ENCODE peak calls at places on chromosome 9, in six cellular contexts. D is K562, C is HepG2, F is A549, X is SK-N-SH, A is GM12878. T is an unnamed sample.
A peak's percentile ranks its signal among the peaks of the same experiment; 100 is the strongest.

GRCh38 chr9:121718063-121718462 is 66.6 kb downstream of the DAB2IP start:
- DNase-seq in A (no peak), D (no peak), C (no peak), X (peak; percentile 81), F (no peak), T (peak; percentile 65)

GRCh38 chr9:109451311-109452025 is 46.6 kb downstream of the PTPN3 start:
- DNase-seq in X (no peak), F (no peak), A (no peak), D (no peak), C (peak; percentile 16), T (no peak)

GRCh38 chr9:19420877-19421276 is 12.1 kb downstream of the ACER2 start:
- DNase-seq in D (no peak), X (no peak), A (no peak), F (no peak), C (no peak), T (no peak)

GRCh38 chr9:122007837-122008236 is 85.3 kb downstream of the TTLL11 start:
- DNase-seq in X (no peak), F (no peak), D (no peak), A (no peak), C (no peak), T (no peak)

GRCh38 chr9:71766663-71767062 is 1.6 kb downstream of the CEMIP2 start:
- DNase-seq in X (no peak), D (no peak), C (peak; percentile 87), A (peak; percentile 9), F (no peak), T (no peak)

GRCh38 chr9:71859939-71860338 is 51.1 kb downstream of the ABHD17B start:
- DNase-seq in D (no peak), X (no peak), A (no peak), F (peak; percentile 10), C (no peak), T (no peak)

GRCh38 chr9:134403682-134404301 is 77.5 kb downstream of the RXRA start:
- DNase-seq in D (peak; percentile 57), A (no peak), X (no peak), C (no peak), F (no peak), T (peak; percentile 87)

GRCh38 chr9:21015122-21015815 is 16.2 kb downstream of the HACD4 start:
- DNase-seq in C (no peak), F (no peak), D (no peak), A (no peak), X (no peak), T (peak; percentile 34)

GRCh38 chr9:127444283-127444920 is 6.8 kb downstream of the RPL12 start:
- DNase-seq in A (no peak), D (peak; percentile 17), X (no peak), F (peak; percentile 53), C (no peak), T (no peak)

GRCh38 chr9:91074866-91075265 is 273.2 kb downstream of the SYK start:
- DNase-seq in D (no peak), A (no peak), F (no peak), X (no peak), C (no peak), T (no peak)

GRCh38 chr9:107228648-107229047 is 54.4 kb upstream of the RAD23B start:
- DNase-seq in D (no peak), F (no peak), X (no peak), A (no peak), C (no peak), T (no peak)

GRCh38 chr9:135536166-135536565 is 9.8 kb upstream of the OBP2A start:
- DNase-seq in A (no peak), C (no peak), X (no peak), D (no peak), F (no peak), T (peak; percentile 34)

GRCh38 chr9:91362212-91362611 is 494 bp upstream of the AUH start:
- DNase-seq in A (no peak), X (no peak), D (no peak), F (no peak), C (no peak), T (no peak)

GRCh38 chr9:26744362-26744965 is 148.1 kb downstream of the CAAP1 start:
- DNase-seq in D (peak; percentile 7), X (no peak), C (peak; percentile 14), F (peak; percentile 45), A (no peak), T (peak; percentile 38)

GRCh38 chr9:132919609-132920268 is 24.7 kb downstream of the TSC1 start:
- DNase-seq in F (no peak), X (no peak), C (no peak), A (no peak), D (no peak), T (no peak)

GRCh38 chr9:93083592-93084470 is 12.2 kb upstream of the CARD19 start:
- DNase-seq in C (no peak), X (peak; percentile 3), D (no peak), F (no peak), A (no peak), T (no peak)

GRCh38 chr9:129380961-129381401 is 202.9 kb upstream of the IER5L start:
- DNase-seq in F (no peak), A (no peak), X (no peak), C (no peak), D (no peak), T (no peak)

GRCh38 chr9:4837768-4838546 is 45.2 kb downstream of the RCL1 start:
- DNase-seq in A (no peak), F (no peak), C (peak; percentile 81), X (no peak), D (no peak), T (peak; percentile 93)

DNA sequence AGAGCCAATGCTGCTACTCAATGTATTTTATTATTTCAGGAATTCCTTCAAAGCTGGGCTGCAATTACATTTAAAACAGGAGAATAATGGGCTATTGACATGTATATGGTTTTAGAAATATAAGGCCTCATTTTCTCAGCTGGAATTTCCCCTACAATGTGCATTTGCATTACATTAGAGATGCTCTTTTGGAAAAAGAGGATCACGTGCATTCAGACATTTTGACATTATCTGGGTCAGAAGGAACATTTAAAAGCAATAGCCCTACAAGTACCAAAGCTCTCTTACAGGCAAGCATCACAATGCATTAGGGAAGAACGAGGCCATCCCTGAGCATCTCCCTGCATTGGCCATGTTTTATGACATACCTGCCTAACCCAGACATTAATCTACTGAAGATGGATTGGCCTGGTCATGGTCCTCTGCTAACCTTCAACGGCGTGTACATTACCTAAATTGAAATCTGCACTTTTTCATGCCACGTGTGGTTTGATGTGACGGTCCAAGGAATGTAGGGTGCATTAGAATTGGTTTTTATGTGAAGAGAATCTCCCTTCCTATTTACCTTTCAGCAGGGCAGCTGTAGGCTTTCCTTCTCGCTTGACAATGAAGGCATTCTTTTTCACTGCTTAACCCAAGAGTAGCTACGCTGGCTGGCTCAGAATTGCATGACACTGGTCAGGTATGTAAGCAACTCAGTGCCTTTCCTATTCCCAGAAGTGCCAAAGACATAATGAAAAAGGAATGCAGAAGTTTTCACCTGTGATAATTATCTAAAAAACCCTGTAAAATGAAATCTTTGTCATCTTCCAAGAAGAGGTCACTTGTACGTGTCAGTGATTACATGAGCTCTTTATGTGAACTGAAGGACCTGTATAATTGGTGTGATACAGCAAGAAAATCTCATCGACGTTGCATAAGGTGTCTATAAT is 212.3 kb upstream of the MPDZ start:
- DNase-seq in F (no peak), D (no peak), C (no peak), X (no peak), A (no peak), T (no peak)
- TF ChIP-seq SMC3 in F (no peak), D (no peak), C (no peak), X (no peak), A (no peak), T (no peak)

DNA sequence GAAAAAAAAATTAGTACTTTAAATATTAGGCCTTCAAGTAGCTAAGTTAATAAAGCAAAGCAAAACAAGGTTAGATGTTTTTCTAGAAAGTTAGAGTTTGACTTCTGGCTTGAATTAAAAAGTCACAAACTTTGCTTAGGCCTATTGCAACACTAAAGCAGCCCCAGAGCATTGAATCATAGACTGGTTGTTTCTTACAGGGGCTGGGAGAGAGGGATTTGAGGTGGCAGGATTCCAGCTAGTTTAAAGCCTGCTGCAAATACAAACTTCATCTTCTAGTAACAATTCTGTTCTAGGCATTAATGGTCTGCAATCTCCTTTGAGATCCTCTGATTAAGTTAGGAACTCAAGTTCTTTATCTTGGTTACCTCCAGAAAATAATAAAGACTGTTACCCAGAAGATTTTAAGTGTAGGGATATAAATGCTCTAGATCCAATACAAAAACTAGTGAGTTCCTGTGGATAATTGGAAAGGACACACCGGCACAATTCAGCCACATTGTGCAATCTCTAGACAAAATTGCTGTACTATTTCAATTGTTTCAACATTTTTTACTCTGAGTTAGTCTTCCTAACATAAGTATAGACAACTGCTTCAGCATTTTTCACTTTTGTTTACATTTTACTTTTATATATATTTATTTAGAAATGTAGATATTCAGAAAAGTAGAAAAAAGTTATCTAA is 12.6 kb downstream of the OR13C5 start:
- DNase-seq in C (no peak), A (no peak), F (no peak), D (no peak), X (no peak), T (no peak)
- TF ChIP-seq SMC3 in C (no peak), A (no peak), F (no peak), D (no peak), X (no peak), T (no peak)

DNA sequence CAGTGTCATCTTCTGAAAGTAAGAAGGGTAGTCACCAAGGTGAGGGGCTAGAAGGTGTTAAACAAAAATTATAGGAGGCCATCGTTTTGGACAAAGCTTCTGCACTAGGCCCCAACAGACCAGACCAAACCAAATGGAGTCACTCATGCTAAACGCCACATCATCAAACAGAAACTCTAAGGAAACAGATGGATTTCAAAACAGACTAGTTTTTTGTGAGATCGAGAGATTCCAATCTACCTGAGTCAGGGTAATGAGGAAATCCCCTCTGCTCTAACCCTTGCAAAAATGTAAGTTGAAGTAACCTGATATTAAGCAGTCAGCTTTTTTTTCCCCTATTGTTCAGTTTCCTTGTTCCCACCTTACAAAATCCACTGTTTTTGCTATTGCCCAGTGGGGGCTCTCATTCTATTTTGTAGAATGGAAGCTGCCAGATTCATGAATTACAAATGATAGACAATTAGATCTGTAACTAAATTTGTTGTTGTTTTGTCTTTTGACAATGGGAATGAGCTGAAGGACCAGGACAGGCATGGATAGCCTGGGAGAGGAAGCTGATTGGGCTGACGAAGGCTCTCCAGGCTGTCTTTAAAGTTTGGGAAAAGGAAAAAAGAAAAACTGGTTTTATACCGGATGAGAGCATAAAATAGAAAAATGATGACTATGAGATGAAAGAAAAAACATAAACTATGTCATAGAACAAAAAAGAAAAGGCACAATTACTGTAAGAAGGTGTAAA is 94.7 kb upstream of the ADAMTSL1 start:
- DNase-seq in D (no peak), A (no peak), F (peak; percentile 48), C (no peak), X (no peak), T (peak; percentile 97)
- TF ChIP-seq SMC3 in D (no peak), A (no peak), F (no peak), C (no peak), X (no peak), T (no peak)

DNA sequence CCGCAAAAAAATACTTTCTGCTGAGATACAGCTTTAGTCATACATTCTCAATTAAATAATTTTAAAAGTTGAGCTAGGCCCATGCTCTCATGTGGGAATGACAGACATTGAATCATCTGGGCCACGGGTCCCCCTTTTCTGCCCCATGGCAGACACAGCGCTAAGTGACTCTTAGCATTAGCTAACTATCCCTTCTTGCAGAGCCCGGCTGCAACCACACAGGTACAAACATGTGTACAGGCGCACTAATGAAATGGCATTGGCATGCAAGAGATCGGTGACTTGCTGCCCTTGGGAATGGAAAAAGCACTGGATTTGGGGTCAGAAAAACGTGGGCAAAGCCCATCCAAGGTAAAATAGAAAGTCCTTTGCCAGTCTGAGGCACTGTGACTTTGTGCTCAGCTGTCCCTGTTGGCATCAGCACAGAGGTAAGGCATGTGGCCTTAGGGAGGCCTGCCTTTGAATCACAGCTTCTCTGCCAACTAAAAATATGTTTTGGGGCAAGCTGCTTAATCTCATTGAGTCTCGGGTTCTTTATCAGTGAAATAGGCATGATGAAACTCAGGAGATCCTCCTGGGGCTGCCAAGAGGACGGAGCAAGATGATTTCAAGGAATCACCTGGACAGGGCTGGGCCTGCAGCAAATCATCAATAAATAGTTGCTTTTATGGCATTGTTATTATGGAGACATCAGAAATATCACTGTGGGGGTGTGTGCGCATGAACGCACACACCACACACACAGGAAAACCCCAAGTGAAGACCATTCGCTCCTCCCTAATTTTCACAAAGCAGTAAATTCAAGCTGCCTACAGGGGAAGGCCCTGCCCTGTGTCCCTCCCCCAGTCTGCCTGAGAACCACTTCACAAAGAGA is 54.2 kb downstream of the WHRN start:
- DNase-seq in X (no peak), C (no peak), D (no peak), F (no peak), A (peak; percentile 11), T (no peak)
- TF ChIP-seq SMC3 in X (no peak), C (no peak), D (no peak), F (no peak), A (no peak), T (no peak)

T was measured in IMR-90.